ENCODE peak calls at places on chromosomes 7 and 10, in eight cellular contexts. Q, Z, O, T, W, N, M and C are unnamed samples.

GRCh38 chr7:1238363-1239331 is 6.0 kb downstream of the UNCX start:
- DNase-seq in T (no peak), N (no peak), O (no peak), W (no peak), M (no peak), Z (no peak), Q (no peak), C (no peak)

GRCh38 chr7:102472126-102473041 is 6.3 kb downstream of the POLR2J start:
- DNase-seq in O (no peak), W (peak), N (no peak), M (no peak), Z (no peak), T (no peak), Q (no peak), C (no peak)

GRCh38 chr7:159031750-159032149 is 112.9 kb downstream of the VIPR2 start:
- DNase-seq in N (no peak), Q (no peak), O (no peak), W (no peak), T (no peak), Z (no peak), M (no peak), C (no peak)

GRCh38 chr10:80772596-80772995 is 234.9 kb downstream of the SH2D4B start:
- DNase-seq in N (no peak), Q (no peak), O (no peak), M (no peak), T (no peak), W (no peak), Z (no peak), C (no peak)

GRCh38 chr7:17302575-17303142 is 4.2 kb downstream of the AHR start:
- DNase-seq in Z (no peak), T (no peak), Q (no peak), O (no peak), W (no peak), N (no peak), M (peak), C (no peak)

GRCh38 chr10:92965314-92965713 is 95.3 kb upstream of the CYP26C1 start:
- DNase-seq in W (no peak), M (peak), Q (no peak), Z (no peak), O (no peak), N (no peak), T (peak), C (no peak)

GRCh38 chr10:67978749-67979148 is 94.3 kb downstream of the SIRT1 start:
- DNase-seq in M (no peak), Z (no peak), Q (no peak), O (no peak), W (no peak), T (no peak), N (no peak), C (no peak)

GRCh38 chr7:135166338-135166989 is 4.0 kb downstream of the CYREN start:
- DNase-seq in Z (no peak), W (peak), T (no peak), M (no peak), O (no peak), Q (no peak), N (no peak), C (no peak)

GRCh38 chr7:41103331-41103730 is 599.6 kb downstream of the INHBA start:
- DNase-seq in M (peak), N (no peak), Q (no peak), T (no peak), O (no peak), W (no peak), Z (no peak), C (no peak)

GRCh38 chr7:5525271-5526189 is 101.9 kb upstream of the TNRC18 start:
- DNase-seq in Z (peak), Q (no peak), M (no peak), T (peak), W (no peak), O (no peak), N (no peak), C (no peak)

GRCh38 chr7:135661311-135662122 is 797 bp upstream of the STMP1 start:
- DNase-seq in Z (no peak), N (no peak), Q (no peak), O (no peak), W (no peak), M (no peak), T (no peak), C (no peak)

GRCh38 chr10:24503627-24504320 is 219.9 kb downstream of the ARHGAP21 start:
- DNase-seq in O (no peak), T (peak), Z (no peak), M (peak), N (no peak), W (no peak), Q (no peak), C (no peak)

GRCh38 chr10:52213511-52213831 is 100.6 kb upstream of the DKK1 start:
- DNase-seq in Z (no peak), Q (no peak), M (peak), W (peak), N (no peak), O (no peak), T (peak), C (no peak)

GRCh38 chr7:1422512-1423265 is 36.6 kb downstream of the MICALL2 start:
- DNase-seq in Q (no peak), Z (no peak), W (no peak), N (no peak), O (no peak), T (no peak), M (no peak), C (no peak)